ENCODE peak calls at places on chromosome 11, in four cellular contexts. One of them, this sample, is unnamed.

GRCh38 chr11:96306933-96307747 is 35.9 kb downstream of the MAML2 start:
- DNase-seq in MM.1S: no peak
- DNase-seq in GM23338: peak; percentile 62
- DNase-seq in endothelial cell of umbilical vein: peak; percentile 99
- DNase-seq in this sample: peak; percentile 97

GRCh38 chr11:113505541-113506375 is 30.6 kb upstream of the DRD2 start:
- DNase-seq in endothelial cell of umbilical vein: no peak
- DNase-seq in MM.1S: no peak
- DNase-seq in GM23338: no peak
- DNase-seq in this sample: peak; percentile 84

GRCh38 chr11:2913029-2913431 is 16.2 kb downstream of the PHLDA2 start:
- DNase-seq in endothelial cell of umbilical vein: no peak
- DNase-seq in GM23338: no peak
- DNase-seq in MM.1S: no peak
- DNase-seq in this sample: no peak

GRCh38 chr11:103953797-103954495 is 82.5 kb upstream of the DDI1 start:
- DNase-seq in endothelial cell of umbilical vein: no peak
- DNase-seq in MM.1S: no peak
- DNase-seq in GM23338: no peak
- DNase-seq in this sample: no peak

GRCh38 chr11:429931-430456 is 11.8 kb downstream of the ANO9 start:
- DNase-seq in GM23338: no peak
- DNase-seq in MM.1S: no peak
- DNase-seq in endothelial cell of umbilical vein: no peak
- DNase-seq in this sample: no peak

GRCh38 chr11:119483341-119483880 is 60.4 kb upstream of the THY1 start:
- DNase-seq in GM23338: no peak
- DNase-seq in endothelial cell of umbilical vein: no peak
- DNase-seq in MM.1S: no peak
- DNase-seq in this sample: no peak

GRCh38 chr11:128497057-128497957 is 90.1 kb downstream of the ETS1 start:
- DNase-seq in MM.1S: no peak
- DNase-seq in endothelial cell of umbilical vein: peak; percentile 96
- DNase-seq in GM23338: no peak
- DNase-seq in this sample: peak; percentile 63

GRCh38 chr11:15969281-15969680 is 387.1 kb downstream of the SOX6 start:
- DNase-seq in GM23338: no peak
- DNase-seq in endothelial cell of umbilical vein: peak; percentile 85
- DNase-seq in MM.1S: peak; percentile 85
- DNase-seq in this sample: peak; percentile 73

GRCh38 chr11:119518746-119519382 is 95.9 kb upstream of the THY1 start:
- DNase-seq in endothelial cell of umbilical vein: peak; percentile 25
- DNase-seq in MM.1S: peak; percentile 23
- DNase-seq in GM23338: peak; percentile 84
- DNase-seq in this sample: peak; percentile 54

GRCh38 chr11:83711035-83711630 is 425.0 kb upstream of the CCDC90B start:
- DNase-seq in GM23338: no peak
- DNase-seq in MM.1S: no peak
- DNase-seq in endothelial cell of umbilical vein: no peak
- DNase-seq in this sample: no peak

GRCh38 chr11:19209617-19210016 is 7.8 kb upstream of the CSRP3 start:
- DNase-seq in GM23338: peak; percentile 32
- DNase-seq in endothelial cell of umbilical vein: no peak
- DNase-seq in MM.1S: no peak
- DNase-seq in this sample: no peak
- TF ChIP-seq EZH2 in GM23338: no peak
- TF ChIP-seq EZH2 in endothelial cell of umbilical vein: no peak
- TF ChIP-seq EZH2 in MM.1S: no peak
- TF ChIP-seq EZH2 in this sample: no peak

GRCh38 chr11:27153136-27153535 is 112.5 kb downstream of the BBOX1 start:
- DNase-seq in endothelial cell of umbilical vein: no peak
- DNase-seq in MM.1S: no peak
- DNase-seq in GM23338: no peak
- DNase-seq in this sample: no peak

GRCh38 chr11:27161071-27161470 is 120.5 kb downstream of the BBOX1 start:
- DNase-seq in MM.1S: no peak
- DNase-seq in endothelial cell of umbilical vein: no peak
- DNase-seq in GM23338: no peak
- DNase-seq in this sample: no peak

GRCh38 chr11:27162237-27162636 is 121.6 kb downstream of the BBOX1 start:
- DNase-seq in GM23338: no peak
- DNase-seq in endothelial cell of umbilical vein: no peak
- DNase-seq in MM.1S: no peak
- DNase-seq in this sample: no peak

GRCh38 chr11:27158763-27159679 is 118.4 kb downstream of the BBOX1 start:
- DNase-seq in GM23338: peak; percentile 84
- DNase-seq in MM.1S: peak; percentile 65
- DNase-seq in endothelial cell of umbilical vein: peak; percentile 70
- DNase-seq in this sample: peak; percentile 94
- TF ChIP-seq CTCF in GM23338: peak; percentile 91
- TF ChIP-seq CTCF in MM.1S: peak; percentile 77
- TF ChIP-seq CTCF in endothelial cell of umbilical vein: peak; percentile 70
- TF ChIP-seq CTCF in this sample: peak; percentile 99

GRCh38 chr11:9330387-9331384 is 16.3 kb upstream of the TMEM41B start:
- DNase-seq in GM23338: no peak
- DNase-seq in MM.1S: no peak
- DNase-seq in endothelial cell of umbilical vein: no peak
- DNase-seq in this sample: no peak
- H3K4me3 ChIP-seq in GM23338: no peak overlapping the region
- H3K4me3 ChIP-seq in MM.1S: no peak overlapping the region
- H3K4me3 ChIP-seq in endothelial cell of umbilical vein: no peak overlapping the region
- H3K4me3 ChIP-seq in this sample: no peak overlapping the region

GRCh38 chr11:65637794-65638317 is at the start of gene SIPA1:
- DNase-seq in GM23338: peak; percentile 96
- DNase-seq in endothelial cell of umbilical vein: peak; percentile 96
- DNase-seq in MM.1S: peak; percentile 71
- DNase-seq in this sample: peak; percentile 84
- TF ChIP-seq EZH2 in GM23338: no peak
- TF ChIP-seq EZH2 in endothelial cell of umbilical vein: no peak
- TF ChIP-seq EZH2 in MM.1S: no peak
- TF ChIP-seq EZH2 in this sample: no peak

DNA sequence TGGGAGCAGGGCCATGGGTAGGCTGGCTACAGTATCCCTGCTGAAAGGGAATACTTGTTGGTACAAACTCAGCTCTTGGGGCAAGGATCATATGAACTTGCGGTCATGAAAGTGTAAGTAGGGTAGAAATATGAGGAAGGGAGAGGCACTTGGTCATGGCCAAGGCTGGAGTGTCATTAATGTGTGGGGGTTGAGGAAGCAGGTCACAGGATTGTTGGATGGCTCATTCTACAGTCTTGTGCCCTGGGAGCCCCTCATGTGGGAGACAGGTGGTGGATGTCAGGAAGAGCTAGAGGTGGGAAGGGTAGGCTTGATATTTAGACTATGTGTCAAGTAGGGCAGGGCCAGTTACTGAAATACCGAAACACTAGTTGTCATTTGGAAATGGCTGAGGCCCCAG is 95.5 kb downstream of the RRM1 start:
- DNase-seq in GM23338: no peak
- DNase-seq in endothelial cell of umbilical vein: no peak
- DNase-seq in MM.1S: no peak
- DNase-seq in this sample: no peak
- TF ChIP-seq CTCF in GM23338: no peak
- TF ChIP-seq CTCF in endothelial cell of umbilical vein: no peak
- TF ChIP-seq CTCF in MM.1S: no peak
- TF ChIP-seq CTCF in this sample: no peak

GRCh38 chr11:27469333-27469680 is 3.3 kb downstream of the LGR4 start:
- DNase-seq in GM23338: no peak
- DNase-seq in MM.1S: no peak
- DNase-seq in endothelial cell of umbilical vein: no peak
- DNase-seq in this sample: no peak

GRCh38 chr11:27471588-27472397 is 797 bp downstream of the LGR4 start:
- DNase-seq in endothelial cell of umbilical vein: peak; percentile 11
- DNase-seq in MM.1S: peak; percentile 24
- DNase-seq in GM23338: peak; percentile 58
- DNase-seq in this sample: peak; percentile 75

GRCh38 chr11:27468643-27469332 is 3.8 kb downstream of the LGR4 start:
- DNase-seq in MM.1S: no peak
- DNase-seq in endothelial cell of umbilical vein: no peak
- DNase-seq in GM23338: no peak
- DNase-seq in this sample: no peak

GRCh38 chr11:27471067-27471587 is 1.5 kb downstream of the LGR4 start:
- DNase-seq in MM.1S: no peak
- DNase-seq in endothelial cell of umbilical vein: no peak
- DNase-seq in GM23338: peak; percentile 51
- DNase-seq in this sample: no peak

DNA sequence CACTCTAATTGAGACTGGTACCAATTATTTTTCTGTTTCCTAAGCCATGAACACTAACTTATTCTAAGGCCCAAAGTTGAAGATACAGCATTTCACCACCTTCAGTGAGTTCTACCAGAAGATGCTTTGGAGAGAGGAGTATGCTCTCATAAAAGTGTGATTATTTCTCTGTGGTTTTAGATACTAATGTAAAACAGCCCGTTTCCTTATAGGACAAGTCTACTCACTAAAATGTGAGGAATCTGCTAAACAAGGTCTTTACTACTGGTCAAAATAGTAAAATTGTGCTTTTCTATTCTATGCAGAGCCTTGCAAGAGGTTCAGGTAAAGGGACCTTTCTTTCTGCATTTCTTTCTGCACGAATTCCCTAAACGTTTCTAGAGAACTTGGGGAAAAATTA is 2.4 kb downstream of the LGR4 start:
- DNase-seq in endothelial cell of umbilical vein: no peak
- DNase-seq in MM.1S: no peak
- DNase-seq in GM23338: no peak
- DNase-seq in this sample: no peak
- H3K4me3 ChIP-seq in endothelial cell of umbilical vein: no peak overlapping the region
- H3K4me3 ChIP-seq in MM.1S: no peak overlapping the region
- H3K4me3 ChIP-seq in GM23338: peak overlapping the region; percentile 97
- H3K4me3 ChIP-seq in this sample: peak overlapping the region; percentile 72

GRCh38 chr11:69828276-69828970 is 9.2 kb upstream of the FGF3 start:
- DNase-seq in MM.1S: no peak
- DNase-seq in endothelial cell of umbilical vein: no peak
- DNase-seq in GM23338: no peak
- DNase-seq in this sample: no peak
- TF ChIP-seq EZH2 in MM.1S: no peak
- TF ChIP-seq EZH2 in endothelial cell of umbilical vein: no peak
- TF ChIP-seq EZH2 in GM23338: no peak
- TF ChIP-seq EZH2 in this sample: no peak

GRCh38 chr11:30424336-30424735 is 101.4 kb downstream of the ARL14EP start:
- DNase-seq in GM23338: no peak
- DNase-seq in endothelial cell of umbilical vein: no peak
- DNase-seq in MM.1S: no peak
- DNase-seq in this sample: no peak
- TF ChIP-seq CTCF in GM23338: no peak
- TF ChIP-seq CTCF in endothelial cell of umbilical vein: no peak
- TF ChIP-seq CTCF in MM.1S: no peak
- TF ChIP-seq CTCF in this sample: no peak